ENCODE peak calls at places on chromosomes 2 and 18, in five cellular contexts. V, D, R, X and Z are unnamed samples.

GRCh38 chr18:32470136-32470712 is 458 bp downstream of the GAREM1 start:
- DNase-seq in V (no peak), D (no peak), R (no peak), X (peak; percentile 73), Z (peak; percentile 37)

GRCh38 chr2:60356346-60356745 is 197.1 kb downstream of the BCL11A start:
- DNase-seq in V (no peak), D (no peak), R (no peak), X (no peak), Z (no peak)

GRCh38 chr18:27996792-27997191 is 180.1 kb downstream of the CDH2 start:
- DNase-seq in V (no peak), D (peak; percentile 45), R (no peak), X (no peak), Z (no peak)

GRCh38 chr2:88442061-88442460 is 10.4 kb downstream of the FOXI3 start:
- DNase-seq in V (no peak), D (no peak), R (no peak), X (no peak), Z (no peak)

GRCh38 chr2:216516730-216517350 is 18.2 kb downstream of the RPL37A start:
- DNase-seq in V (no peak), D (peak; percentile 59), R (peak; percentile 61), X (no peak), Z (peak; percentile 38)

GRCh38 chr2:157333304-157334047 is 7.9 kb upstream of the ERMN start:
- DNase-seq in V (no peak), D (no peak), R (peak; percentile 68), X (no peak), Z (no peak)

GRCh38 chr2:240208631-240209211 is 68.3 kb upstream of the OTOS start:
- DNase-seq in V (no peak), D (peak; percentile 17), R (no peak), X (peak; percentile 56), Z (no peak)

GRCh38 chr2:71796174-71796592 is 342.8 kb downstream of the DYSF start:
- DNase-seq in V (peak; percentile 50), D (peak; percentile 10), R (no peak), X (no peak), Z (no peak)

GRCh38 chr18:3236470-3236869 is 11.1 kb upstream of the MYL12A start:
- DNase-seq in V (no peak), D (no peak), R (no peak), X (no peak), Z (no peak)

GRCh38 chr2:3476386-3477033 is 42.8 kb downstream of the ADI1 start:
- DNase-seq in V (no peak), D (no peak), R (no peak), X (no peak), Z (no peak)